ENCODE peak calls at places on chromosomes 1 and 21, in six cellular contexts. One of them, this sample, is unnamed.

GRCh38 chr1:183043872-183044859 is 20.9 kb downstream of the LAMC1 start:
- DNase-seq in mammary epithelial cell: peak
- DNase-seq in ecto neural progenitor cell: no peak
- DNase-seq in endothelial cell: no peak
- DNase-seq in MM.1S: no peak
- DNase-seq in activated CD8-positive, alpha-beta memory T cell treated with anti-CD3 and anti-CD28 coated beads for 24 hours: no peak
- DNase-seq in this sample: no peak

GRCh38 chr1:183742367-183742766 is 62.6 kb upstream of the RGL1 start:
- DNase-seq in ecto neural progenitor cell: no peak
- DNase-seq in activated CD8-positive, alpha-beta memory T cell treated with anti-CD3 and anti-CD28 coated beads for 24 hours: no peak
- DNase-seq in endothelial cell: no peak
- DNase-seq in MM.1S: no peak
- DNase-seq in mammary epithelial cell: no peak
- DNase-seq in this sample: no peak

GRCh38 chr1:8551613-8552093 is 233.7 kb downstream of the SLC45A1 start:
- DNase-seq in ecto neural progenitor cell: no peak
- DNase-seq in mammary epithelial cell: no peak
- DNase-seq in endothelial cell: no peak
- DNase-seq in activated CD8-positive, alpha-beta memory T cell treated with anti-CD3 and anti-CD28 coated beads for 24 hours: no peak
- DNase-seq in MM.1S: no peak
- DNase-seq in this sample: no peak

GRCh38 chr21:39673736-39674135 is 61.0 kb downstream of the B3GALT5 start:
- DNase-seq in mammary epithelial cell: no peak
- DNase-seq in endothelial cell: no peak
- DNase-seq in ecto neural progenitor cell: no peak
- DNase-seq in MM.1S: no peak
- DNase-seq in activated CD8-positive, alpha-beta memory T cell treated with anti-CD3 and anti-CD28 coated beads for 24 hours: no peak
- DNase-seq in this sample: no peak

GRCh38 chr1:111981871-111982270 is 7.6 kb downstream of the KCND3 start:
- DNase-seq in mammary epithelial cell: no peak
- DNase-seq in MM.1S: no peak
- DNase-seq in activated CD8-positive, alpha-beta memory T cell treated with anti-CD3 and anti-CD28 coated beads for 24 hours: no peak
- DNase-seq in ecto neural progenitor cell: no peak
- DNase-seq in endothelial cell: no peak
- DNase-seq in this sample: no peak

GRCh38 chr1:43232071-43232470 is 37.7 kb upstream of the TMEM125 start:
- DNase-seq in MM.1S: no peak
- DNase-seq in activated CD8-positive, alpha-beta memory T cell treated with anti-CD3 and anti-CD28 coated beads for 24 hours: no peak
- DNase-seq in ecto neural progenitor cell: no peak
- DNase-seq in mammary epithelial cell: peak
- DNase-seq in endothelial cell: no peak
- DNase-seq in this sample: no peak

GRCh38 chr1:211621471-211622198 is 42.7 kb upstream of the SLC30A1 start:
- DNase-seq in endothelial cell: no peak
- DNase-seq in mammary epithelial cell: no peak
- DNase-seq in ecto neural progenitor cell: no peak
- DNase-seq in MM.1S: no peak
- DNase-seq in activated CD8-positive, alpha-beta memory T cell treated with anti-CD3 and anti-CD28 coated beads for 24 hours: no peak
- DNase-seq in this sample: no peak

GRCh38 chr1:167529829-167530474 is 11.6 kb upstream of the CD247 start:
- DNase-seq in activated CD8-positive, alpha-beta memory T cell treated with anti-CD3 and anti-CD28 coated beads for 24 hours: peak
- DNase-seq in ecto neural progenitor cell: no peak
- DNase-seq in MM.1S: no peak
- DNase-seq in mammary epithelial cell: no peak
- DNase-seq in endothelial cell: no peak
- DNase-seq in this sample: no peak

GRCh38 chr1:71232166-71232763 is 151.4 kb upstream of the ZRANB2 start:
- DNase-seq in endothelial cell: no peak
- DNase-seq in activated CD8-positive, alpha-beta memory T cell treated with anti-CD3 and anti-CD28 coated beads for 24 hours: no peak
- DNase-seq in ecto neural progenitor cell: no peak
- DNase-seq in mammary epithelial cell: no peak
- DNase-seq in MM.1S: no peak
- DNase-seq in this sample: no peak

GRCh38 chr1:71919812-71920509 is 362.4 kb downstream of the NEGR1 start:
- DNase-seq in mammary epithelial cell: no peak
- DNase-seq in MM.1S: peak
- DNase-seq in ecto neural progenitor cell: no peak
- DNase-seq in activated CD8-positive, alpha-beta memory T cell treated with anti-CD3 and anti-CD28 coated beads for 24 hours: no peak
- DNase-seq in endothelial cell: no peak
- DNase-seq in this sample: no peak

GRCh38 chr1:162840256-162840839 is 20.6 kb downstream of the CCDC190 start:
- DNase-seq in endothelial cell: no peak
- DNase-seq in MM.1S: no peak
- DNase-seq in ecto neural progenitor cell: no peak
- DNase-seq in mammary epithelial cell: no peak
- DNase-seq in activated CD8-positive, alpha-beta memory T cell treated with anti-CD3 and anti-CD28 coated beads for 24 hours: no peak
- DNase-seq in this sample: no peak

GRCh38 chr1:205271277-205271676 is 43.5 kb downstream of the TMCC2 start:
- DNase-seq in endothelial cell: no peak
- DNase-seq in ecto neural progenitor cell: no peak
- DNase-seq in activated CD8-positive, alpha-beta memory T cell treated with anti-CD3 and anti-CD28 coated beads for 24 hours: no peak
- DNase-seq in MM.1S: no peak
- DNase-seq in mammary epithelial cell: no peak
- DNase-seq in this sample: no peak

GRCh38 chr1:109823543-109824348 is 60.0 kb upstream of the EPS8L3 start:
- DNase-seq in mammary epithelial cell: peak
- DNase-seq in endothelial cell: no peak
- DNase-seq in activated CD8-positive, alpha-beta memory T cell treated with anti-CD3 and anti-CD28 coated beads for 24 hours: no peak
- DNase-seq in MM.1S: no peak
- DNase-seq in ecto neural progenitor cell: no peak
- DNase-seq in this sample: no peak

GRCh38 chr1:1285618-1286311 is 5.5 kb downstream of the SCNN1D start:
- DNase-seq in MM.1S: no peak
- DNase-seq in activated CD8-positive, alpha-beta memory T cell treated with anti-CD3 and anti-CD28 coated beads for 24 hours: no peak
- DNase-seq in endothelial cell: no peak
- DNase-seq in mammary epithelial cell: no peak
- DNase-seq in ecto neural progenitor cell: no peak
- DNase-seq in this sample: no peak

GRCh38 chr21:46648539-46648938 is 13.1 kb downstream of the PRMT2 start:
- DNase-seq in ecto neural progenitor cell: peak
- DNase-seq in mammary epithelial cell: no peak
- DNase-seq in activated CD8-positive, alpha-beta memory T cell treated with anti-CD3 and anti-CD28 coated beads for 24 hours: no peak
- DNase-seq in endothelial cell: no peak
- DNase-seq in MM.1S: no peak
- DNase-seq in this sample: no peak

GRCh38 chr21:15064576-15065380 is at the start of gene NRIP1:
- DNase-seq in mammary epithelial cell: peak
- DNase-seq in endothelial cell: peak
- DNase-seq in activated CD8-positive, alpha-beta memory T cell treated with anti-CD3 and anti-CD28 coated beads for 24 hours: peak
- DNase-seq in ecto neural progenitor cell: peak
- DNase-seq in MM.1S: peak
- DNase-seq in this sample: peak

GRCh38 chr1:53326598-53327182 is 1.2 kb downstream of the LRP8 start:
- DNase-seq in MM.1S: peak
- DNase-seq in endothelial cell: peak
- DNase-seq in activated CD8-positive, alpha-beta memory T cell treated with anti-CD3 and anti-CD28 coated beads for 24 hours: no peak
- DNase-seq in mammary epithelial cell: no peak
- DNase-seq in ecto neural progenitor cell: peak
- DNase-seq in this sample: no peak

GRCh38 chr1:54615531-54616245 is 7.6 kb downstream of the FAM151A start:
- DNase-seq in activated CD8-positive, alpha-beta memory T cell treated with anti-CD3 and anti-CD28 coated beads for 24 hours: no peak
- DNase-seq in mammary epithelial cell: peak
- DNase-seq in endothelial cell: no peak
- DNase-seq in MM.1S: no peak
- DNase-seq in ecto neural progenitor cell: no peak
- DNase-seq in this sample: no peak

GRCh38 chr1:108575241-108575850 is 15.4 kb downstream of the EEIG2 start:
- DNase-seq in mammary epithelial cell: no peak
- DNase-seq in MM.1S: no peak
- DNase-seq in endothelial cell: no peak
- DNase-seq in ecto neural progenitor cell: no peak
- DNase-seq in activated CD8-positive, alpha-beta memory T cell treated with anti-CD3 and anti-CD28 coated beads for 24 hours: no peak
- DNase-seq in this sample: no peak

GRCh38 chr1:117061986-117062415 is 1.9 kb downstream of the TTF2 start:
- DNase-seq in activated CD8-positive, alpha-beta memory T cell treated with anti-CD3 and anti-CD28 coated beads for 24 hours: no peak
- DNase-seq in endothelial cell: no peak
- DNase-seq in mammary epithelial cell: peak
- DNase-seq in MM.1S: no peak
- DNase-seq in ecto neural progenitor cell: no peak
- DNase-seq in this sample: no peak

GRCh38 chr1:10251325-10252103 is 41.1 kb downstream of the KIF1B start:
- DNase-seq in ecto neural progenitor cell: no peak
- DNase-seq in mammary epithelial cell: peak
- DNase-seq in activated CD8-positive, alpha-beta memory T cell treated with anti-CD3 and anti-CD28 coated beads for 24 hours: no peak
- DNase-seq in MM.1S: peak
- DNase-seq in endothelial cell: no peak
- DNase-seq in this sample: no peak

GRCh38 chr1:199808110-199808870 is 219.2 kb upstream of the NR5A2 start:
- DNase-seq in mammary epithelial cell: peak
- DNase-seq in endothelial cell: no peak
- DNase-seq in ecto neural progenitor cell: no peak
- DNase-seq in MM.1S: no peak
- DNase-seq in activated CD8-positive, alpha-beta memory T cell treated with anti-CD3 and anti-CD28 coated beads for 24 hours: no peak
- DNase-seq in this sample: no peak

GRCh38 chr1:247054992-247055415 is 23.6 kb downstream of the ZNF670 start:
- DNase-seq in endothelial cell: no peak
- DNase-seq in mammary epithelial cell: peak
- DNase-seq in MM.1S: no peak
- DNase-seq in ecto neural progenitor cell: no peak
- DNase-seq in activated CD8-positive, alpha-beta memory T cell treated with anti-CD3 and anti-CD28 coated beads for 24 hours: no peak
- DNase-seq in this sample: no peak

GRCh38 chr1:201591348-201591747 is 52.4 kb downstream of the NAV1 start:
- DNase-seq in ecto neural progenitor cell: no peak
- DNase-seq in mammary epithelial cell: no peak
- DNase-seq in endothelial cell: no peak
- DNase-seq in MM.1S: no peak
- DNase-seq in activated CD8-positive, alpha-beta memory T cell treated with anti-CD3 and anti-CD28 coated beads for 24 hours: no peak
- DNase-seq in this sample: no peak

GRCh38 chr1:77687519-77687906 is 5.1 kb upstream of the ZZZ3 start:
- DNase-seq in activated CD8-positive, alpha-beta memory T cell treated with anti-CD3 and anti-CD28 coated beads for 24 hours: no peak
- DNase-seq in endothelial cell: peak
- DNase-seq in mammary epithelial cell: no peak
- DNase-seq in MM.1S: no peak
- DNase-seq in ecto neural progenitor cell: peak
- DNase-seq in this sample: no peak

GRCh38 chr1:38138498-38139233 is 92.1 kb upstream of the POU3F1 start:
- DNase-seq in endothelial cell: no peak
- DNase-seq in MM.1S: no peak
- DNase-seq in mammary epithelial cell: peak
- DNase-seq in activated CD8-positive, alpha-beta memory T cell treated with anti-CD3 and anti-CD28 coated beads for 24 hours: no peak
- DNase-seq in ecto neural progenitor cell: peak
- DNase-seq in this sample: no peak

GRCh38 chr1:222786107-222786506 is 28.7 kb upstream of the DISP1 start:
- DNase-seq in mammary epithelial cell: no peak
- DNase-seq in activated CD8-positive, alpha-beta memory T cell treated with anti-CD3 and anti-CD28 coated beads for 24 hours: no peak
- DNase-seq in MM.1S: no peak
- DNase-seq in endothelial cell: no peak
- DNase-seq in ecto neural progenitor cell: no peak
- DNase-seq in this sample: no peak

GRCh38 chr1:68506386-68506785 is 9.5 kb upstream of the DEPDC1 start:
- DNase-seq in MM.1S: no peak
- DNase-seq in activated CD8-positive, alpha-beta memory T cell treated with anti-CD3 and anti-CD28 coated beads for 24 hours: no peak
- DNase-seq in mammary epithelial cell: peak
- DNase-seq in ecto neural progenitor cell: no peak
- DNase-seq in endothelial cell: no peak
- DNase-seq in this sample: no peak

GRCh38 chr21:45983981-45984551 is 2.5 kb downstream of the COL6A1 start:
- DNase-seq in MM.1S: no peak
- DNase-seq in ecto neural progenitor cell: no peak
- DNase-seq in endothelial cell: peak
- DNase-seq in activated CD8-positive, alpha-beta memory T cell treated with anti-CD3 and anti-CD28 coated beads for 24 hours: no peak
- DNase-seq in mammary epithelial cell: no peak
- DNase-seq in this sample: no peak

GRCh38 chr1:67355745-67356424 is 48.2 kb downstream of the IL12RB2 start:
- DNase-seq in endothelial cell: no peak
- DNase-seq in activated CD8-positive, alpha-beta memory T cell treated with anti-CD3 and anti-CD28 coated beads for 24 hours: no peak
- DNase-seq in ecto neural progenitor cell: no peak
- DNase-seq in MM.1S: no peak
- DNase-seq in mammary epithelial cell: peak
- DNase-seq in this sample: no peak

GRCh38 chr1:7298749-7299151 is 472.3 kb upstream of the VAMP3 start:
- DNase-seq in mammary epithelial cell: no peak
- DNase-seq in ecto neural progenitor cell: peak
- DNase-seq in activated CD8-positive, alpha-beta memory T cell treated with anti-CD3 and anti-CD28 coated beads for 24 hours: no peak
- DNase-seq in MM.1S: no peak
- DNase-seq in endothelial cell: no peak
- DNase-seq in this sample: no peak